ENCODE peak calls at places on chromosomes 1 and 21, in six cellular contexts. S, V, Z, B, C and X are unnamed samples.

GRCh38 chr1:19332832-19333231 is 20.7 kb downstream of the SLC66A1 start:
- DNase-seq in S (no peak), C (no peak), Z (no peak), B (no peak), V (no peak), X (no peak)

GRCh38 chr1:96863449-96863848 is 141.9 kb downstream of the PTBP2 start:
- DNase-seq in S (no peak), C (no peak), Z (no peak), B (no peak), V (no peak), X (no peak)

GRCh38 chr1:246497331-246497915 is 9.7 kb downstream of the SMYD3 start:
- DNase-seq in C (peak), S (no peak), V (no peak), B (no peak), Z (no peak), X (no peak)

GRCh38 chr1:61107638-61108037 is 25.3 kb downstream of the NFIA start:
- DNase-seq in Z (no peak), C (no peak), B (no peak), S (no peak), V (no peak), X (no peak)

GRCh38 chr21:42214081-42214750 is 4.7 kb upstream of the ABCG1 start:
- DNase-seq in B (no peak), V (peak), S (peak), Z (no peak), C (no peak), X (no peak)

GRCh38 chr1:160400284-160400645 is at the start of gene VANGL2:
- DNase-seq in Z (no peak), S (no peak), C (no peak), B (peak), V (peak), X (no peak)

GRCh38 chr1:239247299-239247698 is 139.1 kb upstream of the CHRM3 start:
- DNase-seq in C (no peak), Z (no peak), B (no peak), S (no peak), V (no peak), X (no peak)

GRCh38 chr1:155983191-155984023 is 5.1 kb upstream of the ARHGEF2 start:
- DNase-seq in Z (no peak), B (no peak), C (peak), S (no peak), V (no peak), X (no peak)

GRCh38 chr21:40797881-40798280 is 49.1 kb downstream of the DSCAM start:
- DNase-seq in B (no peak), S (no peak), C (no peak), V (no peak), Z (no peak), X (no peak)

GRCh38 chr1:242523968-242524570 is 428 bp downstream of the PLD5 start:
- DNase-seq in V (peak), C (no peak), B (peak), Z (no peak), S (no peak), X (no peak)

GRCh38 chr1:119603695-119604094 is 44.4 kb downstream of the ZNF697 start:
- DNase-seq in B (no peak), V (no peak), C (no peak), S (no peak), Z (no peak), X (no peak)

GRCh38 chr1:111621050-111621449 is 1.5 kb downstream of the RAP1A start:
- DNase-seq in B (no peak), S (no peak), V (no peak), C (no peak), Z (no peak), X (no peak)

DNA sequence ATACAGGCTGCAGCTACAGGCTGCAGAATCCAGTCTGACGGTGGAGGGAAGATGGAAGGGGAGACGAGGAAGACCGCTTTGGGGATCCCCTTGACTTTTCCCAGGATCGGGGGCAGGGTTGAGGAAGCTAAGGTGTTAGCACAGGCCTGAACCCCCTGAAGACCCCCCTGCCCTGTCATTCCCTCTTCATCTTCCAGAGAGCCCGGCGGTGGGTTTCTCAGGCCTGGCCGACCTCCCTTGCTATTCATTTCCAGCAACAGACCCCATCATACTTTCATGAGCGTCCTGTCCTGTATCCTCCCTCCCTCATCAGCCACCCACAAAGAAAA is 112.0 kb downstream of the PGBD5 start:
- DNase-seq in B (no peak), Z (no peak), S (peak), V (no peak), C (no peak), X (no peak)
- H3K4me3 ChIP-seq in B (no peak), Z (no peak), S (no peak), V (no peak), C (no peak), X (no peak)

DNA sequence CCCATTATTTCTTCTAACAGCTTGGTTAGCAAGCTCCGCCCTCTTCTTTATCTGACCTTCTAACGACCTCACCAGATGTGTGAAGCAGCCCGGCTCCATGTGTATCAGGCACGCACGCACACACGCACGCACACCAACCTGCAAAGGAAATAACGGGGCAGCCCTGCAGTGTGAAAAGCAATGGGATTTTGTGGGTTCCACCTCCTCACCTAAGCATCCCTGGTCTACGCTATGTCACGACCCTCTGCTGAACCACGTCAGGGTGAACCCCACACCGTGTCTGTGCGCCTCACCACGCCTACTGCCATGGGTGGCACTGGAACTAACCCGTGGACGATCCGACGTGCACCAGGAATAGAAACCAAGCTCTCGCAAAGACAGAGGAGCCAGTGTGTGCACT is 10.4 kb downstream of the SSU72 start:
- DNase-seq in V (no peak), S (no peak), Z (no peak), B (no peak), C (no peak), X (no peak)
- TF ChIP-seq POLR2AphosphoS5 in V (peak), S (no peak), Z (no peak), B (no peak), C (no peak), X (no peak)

GRCh38 chr1:207645632-207646081 is 724 bp downstream of the CR1L start:
- DNase-seq in V (no peak), C (no peak), B (no peak), Z (no peak), S (no peak), X (peak)
- H3K4me3 ChIP-seq in V (peak), C (no peak), B (peak), Z (peak), S (peak), X (peak)

GRCh38 chr1:204990721-204991341 is 52.2 kb upstream of the CNTN2 start:
- DNase-seq in Z (no peak), B (no peak), C (no peak), S (no peak), V (no peak), X (no peak)

GRCh38 chr1:204992940-204993339 is 50.1 kb upstream of the CNTN2 start:
- DNase-seq in Z (no peak), S (no peak), V (no peak), C (no peak), B (no peak), X (no peak)

GRCh38 chr1:204992499-204992898 is 50.5 kb upstream of the CNTN2 start:
- DNase-seq in B (no peak), V (peak), Z (no peak), S (no peak), C (no peak), X (no peak)

GRCh38 chr1:204990059-204990664 is 52.9 kb upstream of the CNTN2 start:
- DNase-seq in S (no peak), B (no peak), C (no peak), Z (no peak), V (no peak), X (no peak)

DNA sequence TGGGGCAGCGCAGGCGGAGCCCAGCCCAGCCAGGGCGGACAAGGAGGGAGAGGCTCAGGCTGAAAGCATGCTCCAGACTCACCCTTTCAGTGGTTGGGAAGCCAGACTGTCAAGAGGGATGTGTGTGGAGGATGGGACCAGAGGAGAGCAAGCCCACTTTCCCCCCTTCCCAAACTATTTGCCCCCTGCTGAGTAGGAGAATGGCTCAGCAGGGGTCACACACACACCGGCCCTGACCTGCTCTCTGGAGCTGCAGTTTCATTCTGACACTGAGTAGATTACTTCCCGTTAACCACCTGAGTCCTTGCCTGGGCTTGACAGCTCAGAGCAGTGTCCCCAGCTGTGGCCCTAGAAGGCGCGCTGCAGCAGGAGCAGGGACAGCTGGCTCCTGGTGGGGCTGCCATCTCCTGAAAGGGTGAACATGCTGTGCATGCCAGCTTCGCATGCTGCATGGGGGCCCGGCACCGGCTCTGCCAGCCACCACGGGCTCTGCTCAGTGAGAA is 51.6 kb upstream of the CNTN2 start:
- DNase-seq in B (no peak), S (no peak), Z (no peak), V (no peak), C (no peak), X (no peak)
- TF ChIP-seq POLR2AphosphoS5 in B (no peak), S (no peak), Z (no peak), V (no peak), C (no peak), X (no peak)

GRCh38 chr1:56171670-56172069 is 407.7 kb downstream of the PLPP3 start:
- DNase-seq in S (no peak), C (no peak), V (no peak), Z (no peak), B (no peak), X (no peak)
- H3K4me3 ChIP-seq in S (no peak), C (no peak), V (no peak), Z (no peak), B (no peak), X (no peak)

GRCh38 chr1:54988975-54989374 is 8.5 kb downstream of the TMEM61 start:
- DNase-seq in V (no peak), S (no peak), C (no peak), Z (no peak), B (no peak), X (no peak)

GRCh38 chr1:54987830-54988705 is 7.6 kb downstream of the TMEM61 start:
- DNase-seq in S (no peak), C (no peak), B (no peak), Z (no peak), V (peak), X (no peak)

GRCh38 chr1:54989968-54990810 is 8.5 kb upstream of the BSND start:
- DNase-seq in S (no peak), C (no peak), V (no peak), B (no peak), Z (no peak), X (no peak)

GRCh38 chr1:54990916-54991315 is 7.8 kb upstream of the BSND start:
- DNase-seq in C (no peak), S (no peak), B (no peak), Z (no peak), V (no peak), X (no peak)

DNA sequence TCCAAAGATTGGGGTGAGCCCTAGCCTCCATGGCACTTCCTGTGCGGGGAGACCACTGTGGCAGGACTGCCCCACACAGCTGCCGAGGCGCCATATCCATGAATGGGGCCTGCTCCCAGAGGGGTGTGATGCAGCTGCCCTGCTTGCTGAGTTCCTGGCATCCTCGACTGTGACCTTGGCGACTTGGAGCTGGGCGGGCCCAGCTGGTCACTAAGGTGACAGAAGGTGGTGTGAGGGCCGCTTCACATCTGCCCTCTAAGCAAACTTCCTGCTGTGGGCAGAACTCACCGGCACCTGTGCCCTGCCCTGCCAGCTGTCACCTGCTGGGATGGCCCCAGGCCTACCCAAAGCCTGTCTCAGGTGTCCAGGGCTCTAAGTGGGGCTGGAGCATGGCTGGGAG is 9.0 kb downstream of the TMEM61 start:
- DNase-seq in Z (no peak), B (no peak), V (no peak), S (no peak), C (no peak), X (no peak)
- TF ChIP-seq POLR2AphosphoS5 in Z (no peak), B (no peak), V (no peak), S (no peak), C (no peak), X (no peak)